ENCODE peak calls at places on chromosomes 4 and X, in seven cellular contexts. R is foreskin fibroblast, B is Panc1, J is Caco-2, O is transverse colon, K is tibial artery, U is mucosa of descending colon. F is an unnamed sample.

GRCh38 chr4:122776916-122777315 is 44.4 kb downstream of the BBS12 start:
- DNase-seq in R (no peak), B (no peak), J (no peak), O (peak), K (no peak), U (peak), F (no peak)

GRCh38 chr4:2015008-2015407 is 6.2 kb upstream of the NELFA start:
- DNase-seq in R (no peak), B (no peak), J (no peak), O (no peak), K (no peak), U (no peak), F (no peak)

GRCh38 chr4:56995525-56995924 is 16.8 kb downstream of the POLR2B start:
- DNase-seq in R (peak), B (no peak), J (no peak), O (peak), K (peak), U (peak), F (peak)

GRCh38 chrX:24506082-24506481 is 41.0 kb downstream of the PDK3 start:
- DNase-seq in R (peak), B (no peak), J (peak), O (no peak), K (no peak), U (no peak), F (no peak)

GRCh38 chr4:117783716-117784115 is 250.6 kb upstream of the NDST3 start:
- DNase-seq in R (no peak), B (no peak), J (no peak), O (no peak), K (no peak), U (no peak), F (peak)

GRCh38 chrX:149259241-149259640 is 245.9 kb downstream of the IDS start:
- DNase-seq in R (peak), B (no peak), J (no peak), O (no peak), K (no peak), U (no peak), F (no peak)

GRCh38 chr4:8198206-8198905 is 734 bp upstream of the SH3TC1 start:
- DNase-seq in R (no peak), B (no peak), J (no peak), O (peak), K (no peak), U (peak), F (no peak)

GRCh38 chrX:91434351-91435168 is at the start of gene PABPC5:
- DNase-seq in R (peak), B (no peak), J (no peak), O (peak), K (peak), U (peak), F (peak)

GRCh38 chr4:3266076-3266475 is 17.1 kb downstream of the MSANTD1 start:
- DNase-seq in R (no peak), B (no peak), J (peak), O (no peak), K (no peak), U (no peak), F (no peak)

GRCh38 chr4:158965208-158965607 is 137.7 kb upstream of the RAPGEF2 start:
- DNase-seq in R (no peak), B (no peak), J (no peak), O (no peak), K (no peak), U (no peak), F (no peak)

GRCh38 chrX:121000589-121000988 is 15.0 kb upstream of the CT47A1 start:
- DNase-seq in R (no peak), B (no peak), J (no peak), O (no peak), K (no peak), U (no peak), F (no peak)

GRCh38 chr4:107991945-107992625 is 2.4 kb downstream of the HADH start:
- DNase-seq in R (no peak), B (no peak), J (no peak), O (no peak), K (no peak), U (no peak), F (no peak)

GRCh38 chrX:24777660-24778059 is 83.9 kb downstream of the POLA1 start:
- DNase-seq in R (no peak), B (no peak), J (no peak), O (no peak), K (no peak), U (no peak), F (no peak)

GRCh38 chr4:40321671-40322131 is 13.4 kb upstream of the CHRNA9 start:
- DNase-seq in R (peak), B (no peak), J (no peak), O (no peak), K (no peak), U (no peak), F (no peak)

GRCh38 chr4:183987529-183987946 is 82.4 kb downstream of the STOX2 start:
- DNase-seq in R (peak), B (no peak), J (peak), O (peak), K (peak), U (peak), F (peak)

GRCh38 chr4:64582492-64582891 is 173.2 kb upstream of the TECRL start:
- DNase-seq in R (no peak), B (no peak), J (no peak), O (no peak), K (no peak), U (no peak), F (no peak)

GRCh38 chr4:25075851-25076250 is 45.1 kb upstream of the LGI2 start:
- DNase-seq in R (no peak), B (no peak), J (no peak), O (no peak), K (no peak), U (no peak), F (no peak)

GRCh38 chr4:5893013-5893580 is at the start of gene CRMP1:
- DNase-seq in R (peak), B (no peak), J (no peak), O (no peak), K (no peak), U (no peak), F (no peak)

GRCh38 chrX:17831255-17831654 is 29.8 kb downstream of the RAI2 start:
- DNase-seq in R (no peak), B (no peak), J (no peak), O (no peak), K (no peak), U (no peak), F (no peak)

GRCh38 chrX:17829526-17829925 is 31.6 kb downstream of the RAI2 start:
- DNase-seq in R (no peak), B (no peak), J (no peak), O (no peak), K (no peak), U (no peak), F (no peak)

GRCh38 chrX:17828156-17828555 is 32.9 kb downstream of the RAI2 start:
- DNase-seq in R (no peak), B (no peak), J (no peak), O (no peak), K (no peak), U (no peak), F (no peak)

GRCh38 chrX:17826609-17827496 is 34.2 kb downstream of the RAI2 start:
- DNase-seq in R (peak), B (no peak), J (no peak), O (peak), K (no peak), U (peak), F (no peak)

GRCh38 chrX:17830211-17830610 is 30.9 kb downstream of the RAI2 start:
- DNase-seq in R (no peak), B (no peak), J (no peak), O (no peak), K (no peak), U (no peak), F (no peak)
- H3K4me3 ChIP-seq in R (no peak), B (no peak), J (no peak), O (no peak), K (no peak), U (no peak), F (no peak)

GRCh38 chr4:128287871-128288688 is 467 bp upstream of the PGRMC2 start:
- DNase-seq in R (peak), B (peak), J (peak), O (peak), K (peak), U (peak), F (peak)
- TF ChIP-seq CTCF in R (no peak), B (no peak), J (no peak), O (peak), K (peak), U (no peak), F (no peak)

DNA sequence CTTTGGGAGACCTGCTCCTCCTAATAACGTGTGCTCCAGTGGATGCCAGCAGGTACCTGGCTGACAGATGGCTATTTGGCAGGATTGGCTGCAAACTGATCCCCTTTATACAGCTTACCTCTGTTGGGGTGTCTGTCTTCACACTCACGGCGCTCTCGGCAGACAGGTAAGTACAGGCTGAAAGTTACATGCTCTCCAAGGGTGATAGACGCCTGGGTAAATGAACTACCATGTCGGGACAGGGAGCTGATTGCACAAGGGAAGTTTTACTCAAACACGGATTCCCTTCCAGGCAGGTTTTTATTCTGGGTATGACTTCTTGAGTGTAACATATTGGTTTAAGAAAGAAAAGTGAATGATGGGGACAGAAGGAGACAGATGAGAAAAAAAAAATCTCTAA is 836 bp downstream of the GRPR start:
- DNase-seq in R (no peak), B (no peak), J (no peak), O (no peak), K (no peak), U (no peak), F (no peak)
- H3K4me3 ChIP-seq in R (no peak), B (no peak), J (no peak), O (no peak), K (no peak), U (no peak), F (no peak)

DNA sequence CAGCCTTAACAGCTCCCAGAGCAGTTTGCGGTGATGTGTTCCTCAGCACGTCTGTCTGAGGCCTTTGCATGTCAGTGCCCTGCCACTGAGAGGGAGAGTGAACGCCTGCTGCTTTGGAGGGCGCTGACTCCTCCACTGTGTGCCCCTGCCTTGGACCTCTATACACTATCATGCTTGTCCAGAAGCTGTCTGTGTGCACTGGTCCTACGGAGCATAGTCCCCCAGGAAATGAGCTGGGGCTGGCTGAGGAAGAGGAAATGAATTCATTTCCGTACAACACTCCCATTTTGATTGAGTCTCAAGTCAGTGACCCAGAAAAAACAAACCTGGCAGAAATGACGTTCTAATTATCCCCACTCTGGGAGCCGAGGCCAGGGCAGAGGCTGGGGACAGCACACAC is 80.5 kb downstream of the SH2D1A start:
- DNase-seq in R (no peak), B (no peak), J (no peak), O (no peak), K (no peak), U (no peak), F (no peak)
- TF ChIP-seq CTCF in R (no peak), B (no peak), J (no peak), O (no peak), K (no peak), U (no peak), F (no peak)